ENCODE peak calls at places on chromosome 12, in seven cellular contexts. U, B, Z, M, R, Q and P are unnamed samples.
A peak's percentile ranks its signal among the peaks of the same experiment; 100 is the strongest.

GRCh38 chr12:119990382-119990874 is 1.4 kb downstream of the BICDL1 start:
- DNase-seq in B (no peak), M (no peak), Q (no peak), R (no peak), U (no peak), Z (no peak), P (no peak)

GRCh38 chr12:114812858-114813761 is 129.1 kb upstream of the TBX3 start:
- DNase-seq in M (no peak), Q (no peak), U (no peak), B (no peak), Z (peak; percentile 51), R (no peak), P (no peak)

GRCh38 chr12:11622774-11623375 is 26.6 kb upstream of the ETV6 start:
- DNase-seq in Q (no peak), U (no peak), Z (no peak), M (no peak), R (no peak), B (no peak), P (no peak)

GRCh38 chr12:91496337-91496736 is 313.7 kb upstream of the DCN start:
- DNase-seq in Z (no peak), U (no peak), M (no peak), B (no peak), Q (no peak), R (no peak), P (no peak)

GRCh38 chr12:62192486-62193250 is 67.5 kb upstream of the USP15 start:
- DNase-seq in M (peak; percentile 20), Z (peak; percentile 42), R (no peak), Q (no peak), U (peak; percentile 48), B (peak; percentile 35), P (no peak)

GRCh38 chr12:93852067-93852466 is 174.9 kb downstream of the CRADD start:
- DNase-seq in B (no peak), U (no peak), R (no peak), Z (no peak), M (no peak), Q (no peak), P (no peak)

GRCh38 chr12:65524666-65525065 is 246.2 kb downstream of the MSRB3 start:
- DNase-seq in R (no peak), B (no peak), U (no peak), Q (no peak), Z (no peak), M (no peak), P (no peak)

GRCh38 chr12:85923767-85924331 is 49.8 kb downstream of the NTS start:
- DNase-seq in M (no peak), Z (no peak), B (no peak), Q (no peak), U (peak; percentile 21), R (no peak), P (no peak)

GRCh38 chr12:94458882-94459772 is 540 bp downstream of the CEP83 start:
- DNase-seq in Q (no peak), B (no peak), M (no peak), R (no peak), U (peak; percentile 24), Z (no peak), P (no peak)

GRCh38 chr12:63805704-63806672 is 26.3 kb downstream of the RXYLT1 start:
- DNase-seq in R (no peak), M (peak; percentile 37), U (no peak), B (no peak), Q (no peak), Z (peak; percentile 24), P (no peak)

GRCh38 chr12:61891632-61892031 is 368.6 kb upstream of the USP15 start:
- DNase-seq in U (no peak), R (no peak), M (no peak), Q (no peak), Z (no peak), B (no peak), P (no peak)

GRCh38 chr12:12919666-12920435 is 28.5 kb downstream of the GPRC5A start:
- DNase-seq in R (no peak), M (no peak), B (no peak), Q (no peak), U (no peak), Z (no peak), P (peak; percentile 18)

GRCh38 chr12:12918781-12919180 is 27.4 kb downstream of the GPRC5A start:
- DNase-seq in R (no peak), Z (no peak), M (no peak), Q (no peak), U (no peak), B (no peak), P (no peak)

GRCh38 chr12:12913626-12914388 is 22.4 kb downstream of the GPRC5A start:
- DNase-seq in Z (no peak), B (no peak), Q (no peak), U (no peak), R (no peak), M (no peak), P (no peak)

GRCh38 chr12:12915654-12916053 is 24.3 kb downstream of the GPRC5A start:
- DNase-seq in R (no peak), Z (no peak), M (no peak), B (no peak), U (no peak), Q (no peak), P (no peak)

DNA sequence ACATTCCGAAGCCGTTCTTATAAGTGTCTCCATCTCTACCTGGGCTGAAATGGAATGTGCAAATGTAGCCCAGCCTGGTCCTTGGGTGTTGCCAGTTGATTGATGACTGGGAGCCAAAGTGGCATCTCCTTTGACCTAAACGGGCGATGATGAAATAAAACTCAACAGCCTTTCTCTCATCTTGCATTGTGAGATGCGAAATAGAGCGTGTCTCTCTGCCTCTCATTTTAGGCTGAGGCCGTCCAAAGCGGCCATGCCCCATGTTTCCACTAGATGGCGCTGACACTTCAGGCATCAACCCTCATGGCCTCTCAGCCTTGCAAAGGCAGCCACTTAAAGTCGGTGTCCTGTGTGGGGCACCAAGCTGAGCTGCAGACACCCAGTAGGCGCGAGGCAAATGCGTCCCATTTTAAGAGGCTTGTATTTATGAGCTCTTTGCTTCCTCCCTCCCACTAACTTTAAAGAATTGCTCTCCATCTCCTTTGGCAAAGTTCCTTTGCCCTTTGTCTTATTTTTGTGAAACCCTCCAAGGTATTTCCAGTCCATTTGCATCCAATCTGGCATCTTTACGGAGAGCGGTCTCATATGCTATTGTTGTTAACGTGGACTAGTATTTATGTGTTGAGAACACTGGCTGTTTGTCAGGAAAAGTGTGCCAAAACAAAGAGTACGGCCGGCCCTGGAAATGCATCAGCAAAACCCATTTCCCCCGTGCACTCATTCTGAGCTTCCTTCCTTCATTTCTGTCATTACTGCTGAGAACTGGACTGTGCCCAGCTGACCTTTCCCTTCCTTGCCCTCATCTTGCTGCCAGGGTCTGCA is 25.0 kb downstream of the GPRC5A start:
- DNase-seq in Q (peak; percentile 57), B (peak; percentile 88), R (peak; percentile 85), U (peak; percentile 48), Z (peak; percentile 81), M (peak; percentile 87), P (peak; percentile 92)
- TF ChIP-seq POLR2AphosphoS5 in Q (no peak), B (no peak), R (peak; percentile 56), U (peak; percentile 56), Z (peak; percentile 48), M (no peak), P (peak; percentile 67)

GRCh38 chr12:52059582-52060497 is 8.6 kb downstream of the NR4A1 start:
- DNase-seq in Z (no peak), Q (no peak), U (peak; percentile 63), M (peak; percentile 35), B (no peak), R (no peak), P (no peak)
- TF ChIP-seq POLR2A in Z (no peak), Q (peak; percentile 42), U (no peak), M (no peak), B (no peak), R (no peak), P (no peak)

DNA sequence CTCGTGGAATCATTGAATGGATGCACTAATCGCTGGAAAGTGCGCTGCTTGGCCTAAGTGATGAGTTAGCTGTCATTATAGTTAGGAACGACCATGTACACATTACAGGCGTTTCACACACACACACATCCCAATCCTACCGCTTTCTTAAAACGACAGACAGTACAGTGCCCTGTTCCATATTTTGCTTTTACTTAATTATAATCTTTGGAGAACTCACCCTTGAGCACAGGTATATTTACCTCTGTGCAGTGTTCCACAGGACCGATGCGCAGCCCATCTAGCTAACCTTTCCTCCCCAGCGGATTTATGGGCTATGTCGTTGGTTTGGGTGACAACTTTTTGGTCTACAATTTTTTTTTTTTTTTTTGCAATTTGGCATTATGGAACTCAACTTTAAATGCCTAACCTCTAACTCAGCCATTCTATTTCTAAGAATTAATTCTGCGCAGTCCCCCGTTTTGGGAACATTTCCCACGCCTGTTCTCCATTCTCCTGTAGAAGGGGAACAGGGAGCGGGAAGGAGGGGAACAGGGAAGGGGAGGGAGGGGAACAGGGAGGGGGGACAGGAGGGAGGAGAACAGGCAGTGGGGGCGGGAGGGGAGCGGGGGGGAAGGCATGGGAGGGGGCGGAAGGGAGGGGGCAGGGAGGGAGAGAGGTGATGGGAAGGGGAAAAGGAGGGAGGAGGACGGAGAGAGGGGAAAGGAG is 663 bp upstream of the ULK1 start:
- DNase-seq in Q (no peak), Z (no peak), M (no peak), R (no peak), B (no peak), U (no peak), P (no peak)
- H3K4me3 ChIP-seq in Q (peak overlapping the region; percentile 46), Z (peak overlapping the region; percentile 62), M (peak overlapping the region; percentile 60), R (peak overlapping the region; percentile 66), B (peak overlapping the region; percentile 69), U (no peak overlapping the region), P (peak overlapping the region; percentile 77)

DNA sequence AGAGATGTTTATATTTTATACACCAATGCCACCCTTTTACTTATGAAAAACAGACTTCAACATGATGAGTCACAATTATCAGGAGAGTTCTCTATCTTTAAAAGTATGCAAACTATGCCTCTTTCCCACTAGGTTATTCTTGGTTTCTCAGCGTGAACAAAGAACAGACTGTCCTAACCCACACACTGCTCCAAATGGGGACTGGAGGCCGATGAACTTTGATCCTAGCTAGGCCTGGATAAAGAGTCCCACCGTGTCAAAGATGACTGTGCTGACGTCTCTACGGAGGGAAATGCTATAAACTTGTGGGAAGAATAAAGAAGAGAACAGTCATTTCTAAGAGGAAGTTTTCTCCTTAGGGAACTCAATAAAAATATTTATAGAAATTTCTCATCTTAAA is 160.1 kb downstream of the EPS8 start:
- DNase-seq in M (peak; percentile 64), Q (no peak), B (peak; percentile 28), U (peak; percentile 94), Z (peak; percentile 7), R (no peak), P (no peak)
- TF ChIP-seq POLR2AphosphoS5 in M (peak; percentile 66), Q (no peak), B (peak; percentile 73), U (no peak), Z (peak; percentile 65), R (peak; percentile 28), P (peak; percentile 74)

DNA sequence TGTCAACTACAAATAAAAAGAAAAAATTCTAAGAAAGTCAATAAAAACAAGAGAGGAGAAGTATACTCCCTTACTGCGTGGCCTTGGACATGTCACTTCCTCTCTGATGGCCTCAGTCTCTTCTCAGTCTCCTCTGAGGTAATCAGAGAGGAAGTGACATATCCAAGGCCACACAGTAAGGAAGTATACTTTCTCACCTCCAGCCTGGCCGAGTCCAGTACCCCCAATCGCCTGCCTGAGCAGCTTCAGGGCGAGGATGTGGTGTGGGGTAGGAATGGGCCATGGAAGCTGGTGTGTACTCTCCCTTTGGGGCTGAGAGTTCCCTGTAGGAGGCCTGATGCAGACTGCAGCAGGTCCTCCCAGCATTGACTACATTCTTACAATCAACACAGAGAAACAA is 15.8 kb downstream of the VDR start:
- DNase-seq in Z (no peak), R (no peak), M (no peak), Q (no peak), U (no peak), B (no peak), P (no peak)
- TF ChIP-seq POLR2A in Z (no peak), R (no peak), M (no peak), Q (no peak), U (no peak), B (no peak), P (no peak)